ENCODE peak calls at places on chromosomes 12 and 14, in four cellular contexts. Y is HCT116, X is H1, C is K562. B is an unnamed sample.

GRCh38 chr12:84874125-84874824 is 38.3 kb downstream of the SLC6A15 start:
- DNase-seq in Y (peak; percentile 55), X (no peak), C (peak; percentile 27), B (peak; percentile 38)

GRCh38 chr12:68971404-68971803 is 38.4 kb upstream of the CPM start:
- DNase-seq in Y (no peak), X (no peak), C (no peak), B (no peak)

GRCh38 chr14:101176535-101177205 is 273.1 kb upstream of the RTL1 start:
- DNase-seq in Y (no peak), C (no peak), X (no peak), B (no peak)

GRCh38 chr12:108799528-108800243 is 57.7 kb downstream of the SSH1 start:
- DNase-seq in Y (no peak), C (no peak), X (no peak), B (no peak)

GRCh38 chr12:20423557-20423956 is 55.2 kb downstream of the PDE3A start:
- DNase-seq in Y (no peak), X (no peak), C (no peak), B (no peak)

GRCh38 chr12:47979686-47980085 is 16.3 kb downstream of the TMEM106C start:
- DNase-seq in X (no peak), C (no peak), Y (no peak), B (no peak)

GRCh38 chr12:2570562-2570961 is 224.2 kb upstream of the FKBP4 start:
- DNase-seq in X (no peak), C (no peak), Y (no peak), B (no peak)

GRCh38 chr12:46124132-46124847 is 133.9 kb upstream of the SCAF11 start:
- DNase-seq in X (no peak), C (no peak), Y (no peak), B (no peak)

GRCh38 chr14:51873221-51873893 is 12.9 kb downstream of the GNG2 start:
- DNase-seq in Y (peak; percentile 24), X (no peak), C (no peak), B (no peak)

GRCh38 chr12:95548539-95549391 is 2.5 kb downstream of the USP44 start:
- DNase-seq in X (no peak), Y (no peak), C (peak; percentile 84), B (no peak)

GRCh38 chr14:94113490-94113889 is 3.0 kb downstream of the IFI27 start:
- DNase-seq in Y (no peak), C (no peak), X (no peak), B (no peak)

GRCh38 chr14:100256339-100256895 is 17.5 kb downstream of the YY1 start:
- DNase-seq in X (no peak), C (no peak), Y (no peak), B (no peak)

GRCh38 chr14:22560638-22561365 is 28.2 kb downstream of the DAD1 start:
- DNase-seq in X (no peak), Y (no peak), C (peak; percentile 23), B (peak; percentile 85)

GRCh38 chr12:112346194-112346593 is 36.0 kb downstream of the HECTD4 start:
- DNase-seq in Y (no peak), X (no peak), C (no peak), B (no peak)

GRCh38 chr14:83044001-83044400 is 1510.3 kb upstream of the SEL1L start:
- DNase-seq in X (no peak), C (no peak), Y (no peak), B (no peak)

GRCh38 chr12:1805441-1806081 is 14.8 kb upstream of the LRTM2 start:
- DNase-seq in Y (no peak), C (no peak), X (no peak), B (no peak)

GRCh38 chr14:31894351-31894750 is 182.8 kb upstream of the ARHGAP5 start:
- DNase-seq in C (peak; percentile 14), X (no peak), Y (no peak), B (no peak)

GRCh38 chr12:6532927-6533652 is 1.2 kb upstream of the GAPDH start:
- DNase-seq in C (peak; percentile 24), Y (no peak), X (no peak), B (peak; percentile 84)

GRCh38 chr14:50260511-50260910 is 29.1 kb upstream of the SOS2 start:
- DNase-seq in Y (peak; percentile 3), X (no peak), C (no peak), B (peak; percentile 23)

GRCh38 chr14:90568405-90568804 is 171.6 kb downstream of the CALM1 start:
- DNase-seq in C (no peak), Y (no peak), X (no peak), B (no peak)

GRCh38 chr12:116459501-116459900 is 99.7 kb upstream of the MAP1LC3B2 start:
- DNase-seq in Y (no peak), X (no peak), C (no peak), B (no peak)

GRCh38 chr14:94120667-94121335 is 8.6 kb downstream of the IFI27L2 start:
- DNase-seq in Y (no peak), X (no peak), C (no peak), B (no peak)

GRCh38 chr14:64864258-64864657 is 15.4 kb downstream of the SPTB start:
- DNase-seq in C (no peak), Y (no peak), X (no peak), B (no peak)

GRCh38 chr12:57429473-57430116 is 1.2 kb downstream of the R3HDM2 start:
- DNase-seq in X (no peak), Y (no peak), C (no peak), B (no peak)

GRCh38 chr12:40552868-40553267 is 139.4 kb upstream of the CNTN1 start:
- DNase-seq in X (no peak), C (no peak), Y (no peak), B (no peak)

GRCh38 chr12:6358886-6359285 is 16.5 kb downstream of the SCNN1A start:
- DNase-seq in X (no peak), C (no peak), Y (no peak), B (no peak)

GRCh38 chr12:64171715-64172114 is 50.4 kb downstream of the KICS2 start:
- DNase-seq in Y (peak; percentile 79), C (no peak), X (no peak), B (peak; percentile 5)

GRCh38 chr12:131142891-131143637 is 189.4 kb downstream of the ADGRD1 start:
- DNase-seq in Y (no peak), C (no peak), X (no peak), B (no peak)

GRCh38 chr14:25111061-25111601 is 61.2 kb upstream of the STXBP6 start:
- DNase-seq in Y (no peak), X (no peak), C (no peak), B (peak; percentile 56)

GRCh38 chr12:114480309-114481199 is 74.6 kb upstream of the TBX5 start:
- DNase-seq in X (no peak), Y (no peak), C (no peak), B (no peak)

GRCh38 chr12:11836282-11836963 is 186.9 kb downstream of the ETV6 start:
- DNase-seq in C (no peak), X (no peak), Y (no peak), B (no peak)

GRCh38 chr14:36805116-36805515 is 143.5 kb downstream of the PAX9 start:
- DNase-seq in X (no peak), Y (no peak), C (no peak), B (no peak)

GRCh38 chr14:97311411-97311810 is 514.2 kb downstream of the VRK1 start:
- DNase-seq in Y (no peak), C (no peak), X (no peak), B (no peak)

GRCh38 chr12:55142896-55143870 is 17.0 kb downstream of the OR9K2 start:
- DNase-seq in Y (peak; percentile 41), X (peak; percentile 5), C (peak; percentile 56), B (peak; percentile 40)

GRCh38 chr14:65922166-65922565 is 509.6 kb downstream of the FUT8 start:
- DNase-seq in X (no peak), C (no peak), Y (no peak), B (no peak)

GRCh38 chr12:67515679-67516363 is 132.7 kb upstream of the DYRK2 start:
- DNase-seq in C (no peak), X (no peak), Y (no peak), B (no peak)
- TF ChIP-seq FOSL1 in C (no peak), X (no peak), Y (no peak), B (no peak)

DNA sequence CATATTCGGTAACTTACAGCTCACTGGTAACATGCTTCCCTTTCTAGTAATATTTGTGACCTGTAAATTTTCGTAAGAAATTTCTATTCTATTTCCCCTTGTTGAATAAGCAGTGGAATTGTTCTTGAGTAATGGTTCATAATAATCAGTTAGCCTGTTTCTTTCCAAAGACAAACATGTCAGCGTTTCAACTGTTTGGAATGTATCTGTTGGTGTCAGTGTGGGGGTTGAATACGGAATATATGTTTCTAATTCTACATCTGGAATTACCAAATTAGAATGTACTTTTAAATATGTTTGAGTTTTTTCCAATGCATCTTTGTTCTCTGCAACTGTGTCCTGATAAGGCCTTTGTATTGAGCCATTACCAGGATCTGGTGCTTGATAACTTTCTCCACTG is 2.0 kb downstream of the BBS10 start:
- DNase-seq in C (no peak), Y (no peak), X (no peak), B (no peak)
- TF ChIP-seq FOSL1 in C (no peak), Y (no peak), X (no peak), B (no peak)

GRCh38 chr14:24095196-24096068 is 1.3 kb downstream of the PCK2 start:
- DNase-seq in X (no peak), Y (no peak), C (peak; percentile 79), B (peak; percentile 100)
- TF ChIP-seq FOSL1 in X (no peak), Y (no peak), C (no peak), B (no peak)

DNA sequence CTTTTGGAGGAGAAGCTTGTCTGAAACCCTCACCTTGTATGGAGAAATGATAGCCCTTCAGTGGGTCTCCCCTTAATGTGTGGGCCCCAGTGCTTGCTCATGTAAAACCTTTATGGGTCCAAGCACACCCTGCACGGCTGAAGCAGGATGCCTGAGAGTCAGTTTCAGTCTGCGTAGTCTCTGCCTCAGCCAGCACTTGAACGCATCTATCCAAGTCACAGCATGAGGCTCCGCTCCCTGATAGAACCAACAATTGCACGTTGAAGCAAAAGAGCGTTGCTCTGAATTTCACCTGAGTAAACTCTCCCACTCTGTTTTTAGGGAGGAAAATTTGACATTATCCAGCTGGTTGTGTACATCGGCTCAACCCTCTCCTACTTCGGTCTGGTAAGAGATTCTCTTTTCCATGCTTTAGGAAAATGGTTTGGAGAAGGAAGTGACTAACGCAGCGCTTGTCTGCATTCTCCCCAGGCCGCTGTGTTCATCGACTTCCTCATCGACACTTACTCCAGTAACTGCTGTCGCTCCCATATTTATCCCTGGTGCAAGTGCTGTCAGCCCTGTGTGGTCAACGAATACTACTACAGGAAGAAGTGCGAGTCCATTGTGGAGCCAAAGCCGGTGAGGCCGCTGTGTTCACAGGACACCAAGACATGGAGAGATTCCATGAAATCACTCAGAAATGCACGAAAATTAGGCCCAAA is 33.0 kb upstream of the P2RX4 start:
- DNase-seq in Y (no peak), C (no peak), X (no peak), B (no peak)
- TF ChIP-seq FOSL1 in Y (no peak), C (no peak), X (no peak), B (no peak)

B was measured in HepG2.